ENCODE peak calls at places on chromosomes 6 and 20, in nine cellular contexts. V is OCI-LY7; S is right cardiac atrium; I is right lobe of liver; H is upper lobe of right lung; G is CD8-positive, alpha-beta T cell; W is upper lobe of left lung; E is testis; R is colonic mucosa. K is an unnamed sample.

GRCh38 chr6:127096167-127096566 is 22.3 kb upstream of the RSPO3 start:
- DNase-seq in R (no peak), H (no peak), S (no peak), W (no peak), E (no peak), V (no peak), I (no peak), G (no peak), K (no peak)

GRCh38 chr20:48015943-48016723 is 230.9 kb upstream of the SULF2 start:
- DNase-seq in G (no peak), W (no peak), I (no peak), E (no peak), H (no peak), V (no peak), R (no peak), S (no peak), K (no peak)

GRCh38 chr6:121837545-121838229 is 402.2 kb downstream of the GJA1 start:
- DNase-seq in V (no peak), H (no peak), I (no peak), G (no peak), S (no peak), W (no peak), R (no peak), E (no peak), K (no peak)

GRCh38 chr6:386688-387266 is 4.8 kb upstream of the IRF4 start:
- DNase-seq in V (no peak), R (no peak), E (no peak), G (no peak), W (no peak), H (no peak), I (no peak), S (no peak), K (no peak)

GRCh38 chr6:34992353-34992752 is 103.3 kb downstream of the ANKS1A start:
- DNase-seq in R (no peak), V (no peak), E (no peak), I (no peak), S (no peak), G (no peak), H (no peak), W (no peak), K (no peak)

GRCh38 chr6:35151472-35151871 is 10.3 kb upstream of the TCP11 start:
- DNase-seq in S (no peak), I (no peak), E (no peak), G (no peak), R (no peak), W (no peak), H (no peak), V (no peak), K (no peak)

GRCh38 chr6:148199584-148199983 is 143.1 kb upstream of the SASH1 start:
- DNase-seq in H (no peak), G (no peak), V (no peak), R (no peak), W (no peak), E (no peak), I (no peak), S (no peak), K (no peak)

GRCh38 chr6:3882865-3883264 is 33.7 kb downstream of the FAM50B start:
- DNase-seq in R (no peak), I (no peak), G (no peak), H (no peak), S (no peak), W (no peak), V (no peak), E (no peak), K (no peak)

GRCh38 chr6:5537967-5538366 is 276.7 kb downstream of the FARS2 start:
- DNase-seq in S (no peak), H (no peak), E (no peak), W (no peak), I (no peak), G (no peak), V (no peak), R (no peak), K (no peak)

GRCh38 chr6:107820571-107821261 is 3.4 kb downstream of the SCML4 start:
- DNase-seq in E (no peak), G (peak), R (no peak), W (no peak), H (no peak), V (no peak), S (no peak), I (no peak), K (no peak)

GRCh38 chr6:44627879-44628271 is 240.4 kb downstream of the CDC5L start:
- DNase-seq in I (no peak), S (no peak), V (no peak), E (no peak), R (no peak), H (no peak), G (no peak), W (no peak), K (no peak)

GRCh38 chr20:24503352-24503931 is 34.0 kb downstream of the SYNDIG1 start:
- DNase-seq in G (no peak), W (no peak), S (peak), E (no peak), H (no peak), R (peak), V (no peak), I (no peak), K (peak)

GRCh38 chr20:13865156-13865555 is 80.3 kb downstream of the NDUFAF5 start:
- DNase-seq in R (no peak), I (no peak), S (no peak), W (no peak), H (no peak), G (no peak), V (no peak), E (no peak), K (no peak)

GRCh38 chr6:132259070-132259469 is 142.2 kb downstream of the MOXD1 start:
- DNase-seq in I (no peak), W (no peak), V (peak), E (no peak), S (no peak), G (no peak), R (no peak), H (no peak), K (no peak)

GRCh38 chr6:149608381-149608982 is 40.0 kb downstream of the KATNA1 start:
- DNase-seq in R (no peak), V (no peak), H (no peak), S (no peak), W (no peak), E (no peak), G (no peak), I (no peak), K (no peak)

GRCh38 chr6:155523821-155524238 is 68.2 kb upstream of the NOX3 start:
- DNase-seq in G (no peak), H (no peak), S (no peak), R (no peak), W (no peak), E (no peak), V (no peak), I (no peak), K (no peak)

GRCh38 chr6:131262060-131262459 is 126.8 kb downstream of the AKAP7 start:
- DNase-seq in H (no peak), I (no peak), R (no peak), W (no peak), S (no peak), G (no peak), V (no peak), E (no peak), K (no peak)

DNA sequence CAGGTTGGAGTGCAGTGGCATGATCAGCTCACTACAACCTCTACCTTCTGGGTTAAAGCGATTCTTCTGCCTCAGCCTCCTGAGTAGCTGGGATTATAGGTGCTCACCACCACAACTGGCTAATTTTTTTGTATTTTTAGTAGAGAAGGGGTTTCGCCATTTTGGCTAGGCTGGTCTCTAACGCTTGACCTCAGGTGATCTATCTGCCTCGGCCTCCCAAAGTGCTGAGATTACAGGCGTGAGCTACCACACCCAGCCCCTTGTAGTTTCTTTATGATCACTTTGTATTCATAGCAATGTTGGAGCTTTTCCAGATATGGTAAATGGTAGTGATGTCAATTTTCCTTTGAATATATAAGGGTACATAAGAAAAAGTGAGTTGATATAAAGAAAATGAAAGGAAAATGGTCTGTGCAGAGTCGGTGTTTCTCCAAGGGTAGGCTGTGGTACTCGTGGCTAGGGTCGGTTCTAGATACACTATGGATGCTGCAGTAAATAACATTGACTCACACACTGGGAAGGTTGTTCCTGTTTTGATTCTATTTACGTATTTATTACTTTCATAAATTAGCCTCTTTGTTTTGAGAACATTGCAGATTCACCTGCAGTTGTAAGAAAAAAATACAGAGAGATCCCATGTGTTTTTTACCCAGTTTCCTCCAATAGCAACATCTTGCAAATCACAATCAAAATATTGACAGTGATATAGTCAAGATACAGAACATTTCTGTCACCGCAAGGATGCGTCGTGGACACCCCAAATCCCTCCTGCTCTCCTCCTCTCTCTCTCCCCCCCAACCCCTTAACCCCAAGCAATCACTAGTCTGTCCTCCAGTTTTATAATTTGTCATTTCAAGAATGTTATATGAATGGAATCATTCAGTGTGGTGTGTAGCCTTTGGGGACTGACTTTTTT is 2.4 kb downstream of the ZNF831 start:
- DNase-seq in I (no peak), E (peak), S (no peak), V (peak), W (no peak), R (no peak), H (no peak), G (no peak), K (no peak)
- H3K27ac ChIP-seq in I (no peak), E (no peak), S (no peak), V (peak), W (peak), R (peak), H (no peak), G (peak), K (no peak)

GRCh38 chr6:109296305-109296915 is 85.9 kb downstream of the CD164 start:
- DNase-seq in E (no peak), S (no peak), G (no peak), H (no peak), R (peak), I (no peak), V (no peak), W (peak), K (no peak)
- H3K27ac ChIP-seq in E (no peak), S (no peak), G (no peak), H (no peak), R (peak), I (no peak), V (no peak), W (no peak), K (no peak)

GRCh38 chr20:44135811-44136204 is 51.2 kb downstream of the JPH2 start:
- DNase-seq in V (no peak), R (no peak), H (no peak), G (no peak), E (no peak), I (no peak), W (no peak), S (no peak), K (no peak)

GRCh38 chr20:44137210-44137781 is 49.7 kb downstream of the JPH2 start:
- DNase-seq in E (no peak), V (no peak), S (peak), H (no peak), G (no peak), I (no peak), R (no peak), W (no peak), K (no peak)

GRCh38 chr20:44136579-44136978 is 50.4 kb downstream of the JPH2 start:
- DNase-seq in W (no peak), G (no peak), E (no peak), V (no peak), H (no peak), I (no peak), R (no peak), S (no peak), K (no peak)

GRCh38 chr20:44141873-44142272 is 45.1 kb downstream of the JPH2 start:
- DNase-seq in H (no peak), G (no peak), S (no peak), E (no peak), I (no peak), W (no peak), R (no peak), V (no peak), K (no peak)

DNA sequence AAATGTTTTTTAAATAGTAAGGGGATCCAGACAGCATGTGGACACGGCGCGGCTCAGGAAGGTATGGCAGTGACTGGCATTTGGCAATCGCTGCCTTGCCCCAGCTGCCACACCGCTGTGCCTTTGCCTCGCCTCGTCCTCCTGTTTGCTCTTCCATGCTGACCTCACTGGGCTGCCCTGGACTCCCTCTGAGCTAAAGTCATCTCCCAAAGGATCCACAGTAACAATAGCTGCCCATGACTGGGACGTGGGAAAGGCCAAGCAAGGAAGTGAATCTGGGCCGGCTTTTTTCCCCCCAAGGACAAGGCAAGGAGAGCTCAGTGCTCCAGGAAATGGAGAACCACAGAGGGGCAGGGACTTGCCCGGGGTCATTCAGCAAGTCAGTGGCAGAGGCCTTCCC is 48.1 kb downstream of the JPH2 start:
- DNase-seq in H (no peak), I (no peak), G (no peak), S (no peak), V (no peak), E (no peak), R (no peak), W (no peak), K (no peak)
- H3K27ac ChIP-seq in H (no peak), I (no peak), G (no peak), S (peak), V (no peak), E (no peak), R (no peak), W (no peak), K (no peak)

GRCh38 chr6:40717411-40718057 is 130.4 kb upstream of the LRFN2 start:
- DNase-seq in S (no peak), H (no peak), I (no peak), G (no peak), V (no peak), R (no peak), E (no peak), W (no peak), K (no peak)
- H3K27ac ChIP-seq in S (no peak), H (no peak), I (no peak), G (no peak), V (no peak), R (no peak), E (no peak), W (no peak), K (no peak)

GRCh38 chr20:60402209-60403058 is 444.2 kb downstream of the CDH26 start:
- DNase-seq in E (no peak), R (no peak), V (peak), H (no peak), W (no peak), S (no peak), G (no peak), I (no peak), K (no peak)
- H3K27ac ChIP-seq in E (no peak), R (no peak), V (peak), H (no peak), W (no peak), S (no peak), G (no peak), I (no peak), K (no peak)

GRCh38 chr6:159467473-159468041 is 225.5 kb downstream of the SOD2 start:
- DNase-seq in S (no peak), I (no peak), V (peak), R (no peak), G (no peak), E (no peak), W (no peak), H (no peak), K (no peak)
- H3K27ac ChIP-seq in S (no peak), I (no peak), V (peak), R (no peak), G (no peak), E (no peak), W (no peak), H (no peak), K (no peak)

GRCh38 chr20:58621906-58622548 is 29.1 kb upstream of the STX16 start:
- DNase-seq in I (no peak), G (no peak), E (no peak), W (no peak), H (no peak), S (no peak), V (no peak), R (no peak), K (no peak)

GRCh38 chr20:58619847-58620431 is 31.1 kb upstream of the STX16 start:
- DNase-seq in V (no peak), W (no peak), G (no peak), E (no peak), R (no peak), I (no peak), S (no peak), H (no peak), K (no peak)

GRCh38 chr20:58617158-58617557 is 33.9 kb upstream of the STX16 start:
- DNase-seq in W (no peak), I (no peak), S (no peak), R (no peak), E (no peak), G (no peak), H (no peak), V (no peak), K (no peak)

GRCh38 chr20:58616411-58616810 is 34.7 kb upstream of the STX16 start:
- DNase-seq in G (no peak), R (no peak), V (no peak), E (no peak), W (no peak), S (no peak), H (no peak), I (no peak), K (no peak)

GRCh38 chr20:58618694-58619540 is 32.2 kb upstream of the STX16 start:
- DNase-seq in S (no peak), R (no peak), H (no peak), G (no peak), W (no peak), V (no peak), E (no peak), I (no peak), K (no peak)
- H3K27ac ChIP-seq in S (no peak), R (no peak), H (no peak), G (no peak), W (no peak), V (no peak), E (no peak), I (no peak), K (no peak)

GRCh38 chr6:169454204-169454871 is 200.7 kb upstream of the THBS2 start:
- DNase-seq in S (no peak), W (no peak), I (no peak), V (no peak), R (no peak), G (no peak), H (no peak), E (no peak), K (no peak)
- H3K27ac ChIP-seq in S (no peak), W (no peak), I (no peak), V (no peak), R (no peak), G (no peak), H (peak), E (no peak), K (no peak)

K was measured in caudate nucleus.